ENCODE peak calls at places on chromosomes 1 and 21, in five cellular contexts. B is heart right ventricle, Z is IMR-90, E is progenitor cell of endocrine pancreas, H is WTC11. X is an unnamed sample.

GRCh38 chr1:36885537-36886441 is 148.5 kb downstream of the GRIK3 start:
- DNase-seq in E (no peak), B (no peak), Z (no peak), H (peak; percentile 36), X (no peak)

GRCh38 chr1:75165264-75165663 is 31.1 kb downstream of the LHX8 start:
- DNase-seq in H (no peak), Z (no peak), E (no peak), B (no peak), X (no peak)

GRCh38 chr1:99603699-99604595 is 42.0 kb upstream of the PALMD start:
- DNase-seq in E (no peak), B (no peak), Z (peak; percentile 19), H (no peak), X (no peak)

GRCh38 chr1:8763888-8764287 is 53.6 kb downstream of the RERE start:
- DNase-seq in B (no peak), E (no peak), H (no peak), Z (peak; percentile 9), X (no peak)

GRCh38 chr1:208866351-208866750 is 622.2 kb upstream of the PLXNA2 start:
- DNase-seq in Z (no peak), E (no peak), H (no peak), B (no peak), X (no peak)

GRCh38 chr1:199515261-199515660 is 512.2 kb upstream of the NR5A2 start:
- DNase-seq in Z (no peak), H (no peak), B (no peak), E (no peak), X (no peak)

GRCh38 chr1:27650527-27651175 is 15.7 kb upstream of the FGR start:
- DNase-seq in B (no peak), E (no peak), H (no peak), Z (peak; percentile 70), X (no peak)

GRCh38 chr1:184866991-184867788 is 107.1 kb downstream of the NIBAN1 start:
- DNase-seq in B (no peak), Z (peak; percentile 96), H (no peak), E (no peak), X (no peak)

GRCh38 chr1:203667616-203668015 is 41.0 kb downstream of the ATP2B4 start:
- DNase-seq in Z (no peak), H (no peak), B (no peak), E (no peak), X (no peak)

GRCh38 chr1:118773656-118774055 is 214.5 kb downstream of the TBX15 start:
- DNase-seq in B (no peak), H (no peak), Z (no peak), E (no peak), X (no peak)

GRCh38 chr1:213773975-213774374 is 213.8 kb upstream of the PROX1 start:
- DNase-seq in Z (no peak), B (no peak), H (no peak), E (no peak), X (no peak)

GRCh38 chr21:42737969-42738590 is 84.7 kb downstream of the PDE9A start:
- DNase-seq in B (peak; percentile 50), H (no peak), E (no peak), Z (no peak), X (peak; percentile 51)

GRCh38 chr1:38005195-38006007 is at the start of gene FHL3:
- DNase-seq in B (peak; percentile 80), H (peak; percentile 84), E (peak; percentile 43), Z (peak; percentile 33), X (no peak)

GRCh38 chr1:8409107-8409506 is 91.2 kb downstream of the SLC45A1 start:
- DNase-seq in B (no peak), Z (peak; percentile 81), H (no peak), E (no peak), X (no peak)

GRCh38 chr1:14782741-14783591 is 184.5 kb downstream of the KAZN start:
- DNase-seq in E (no peak), B (no peak), H (no peak), Z (no peak), X (no peak)

GRCh38 chr21:33751120-33751519 is 108.8 kb downstream of the ITSN1 start:
- DNase-seq in E (no peak), Z (peak; percentile 19), B (no peak), H (no peak), X (no peak)

GRCh38 chr1:59186656-59187055 is 110.2 kb upstream of the FGGY start:
- DNase-seq in E (no peak), Z (peak; percentile 79), B (no peak), H (no peak), X (no peak)

GRCh38 chr1:111289371-111289770 is 1.3 kb upstream of the CHIA start:
- DNase-seq in Z (no peak), H (no peak), B (no peak), E (no peak), X (no peak)

GRCh38 chr21:40841524-40842196 is 5.3 kb downstream of the DSCAM start:
- DNase-seq in B (peak; percentile 42), E (peak; percentile 69), H (peak; percentile 78), Z (no peak), X (no peak)

GRCh38 chr21:45886610-45887026 is 95.0 kb upstream of the COL6A1 start:
- DNase-seq in B (no peak), Z (no peak), H (no peak), E (no peak), X (no peak)

DNA sequence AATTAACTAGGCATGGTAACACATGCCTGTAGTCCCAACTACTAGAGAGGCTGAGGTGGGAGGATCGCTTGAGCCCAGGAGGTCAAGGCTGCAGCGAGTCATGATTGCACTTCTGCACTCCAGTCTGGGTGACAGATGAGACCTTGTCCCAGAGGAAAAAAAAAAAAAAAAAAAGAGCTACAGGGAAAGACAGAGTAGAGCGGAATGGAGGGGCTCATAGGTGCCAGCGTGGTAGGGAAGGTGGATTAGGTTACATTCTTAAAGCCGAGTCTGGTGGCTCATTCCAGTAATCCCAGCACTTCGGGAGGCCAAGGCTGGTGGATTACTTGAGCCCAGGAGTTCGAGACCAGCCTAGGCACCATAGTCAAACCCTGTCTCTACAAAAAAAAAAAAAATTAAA is 20.9 kb upstream of the PADI6 start:
- DNase-seq in Z (no peak), E (no peak), H (no peak), B (no peak), X (no peak)
- TF ChIP-seq CTCF in Z (no peak), E (no peak), H (no peak), B (no peak), X (no peak)

GRCh38 chr1:205205055-205205454 is 6.4 kb downstream of the DSTYK start:
- DNase-seq in Z (no peak), B (no peak), H (no peak), E (no peak), X (no peak)

GRCh38 chr1:205199931-205200299 is 11.6 kb downstream of the DSTYK start:
- DNase-seq in H (no peak), Z (no peak), B (no peak), E (no peak), X (no peak)

GRCh38 chr1:205204552-205204951 is 7.0 kb downstream of the DSTYK start:
- DNase-seq in H (no peak), Z (peak; percentile 54), E (no peak), B (no peak), X (no peak)

GRCh38 chr1:205199090-205199930 is 12.2 kb downstream of the DSTYK start:
- DNase-seq in Z (peak; percentile 70), B (no peak), H (no peak), E (no peak), X (no peak)
- TF ChIP-seq CTCF in Z (no peak), B (no peak), H (no peak), E (no peak), X (no peak)

DNA sequence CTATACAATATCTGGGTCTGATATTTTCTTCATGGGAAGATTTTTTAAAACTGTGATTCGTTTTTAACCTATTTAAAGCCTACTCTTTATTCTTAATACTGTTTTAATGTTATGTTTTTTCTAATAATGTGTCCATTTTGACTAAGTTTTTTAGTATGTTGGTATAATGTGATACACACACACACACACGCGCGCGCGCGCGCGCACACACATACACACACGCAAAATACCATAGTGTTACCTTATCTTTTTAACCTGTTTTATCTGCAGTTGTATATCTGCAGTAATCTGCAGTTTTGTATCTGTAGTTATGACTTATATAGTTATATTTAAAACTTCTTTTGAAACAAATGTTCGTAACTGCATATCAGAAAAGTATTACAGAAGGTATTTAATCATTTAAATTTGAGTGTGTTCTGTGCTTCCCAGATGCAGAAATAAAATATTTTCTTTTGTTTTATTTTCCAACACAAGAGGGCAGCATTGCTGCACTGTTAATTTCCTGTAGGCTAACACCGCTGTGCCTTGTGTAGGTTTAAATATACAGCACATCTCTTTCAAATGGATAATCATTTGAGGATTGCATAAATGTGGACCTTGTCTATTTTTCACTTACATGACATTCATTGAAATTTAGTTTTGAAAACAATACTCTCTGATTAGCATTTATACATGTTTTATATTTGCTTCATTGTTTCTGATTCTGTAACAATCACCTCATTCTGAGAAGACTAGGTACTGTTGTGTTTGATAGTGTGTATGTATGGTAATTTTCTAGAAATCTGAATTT is 166.1 kb downstream of the PDE4B start:
- DNase-seq in E (no peak), B (no peak), Z (peak; percentile 60), H (no peak), X (no peak)
- TF ChIP-seq CTCF in E (peak; percentile 91), B (peak; percentile 72), Z (peak; percentile 84), H (peak; percentile 66), X (peak; percentile 80)

GRCh38 chr1:79069828-79070227 is 63.3 kb upstream of the ADGRL4 start:
- DNase-seq in E (no peak), H (no peak), B (no peak), Z (no peak), X (no peak)
- TF ChIP-seq CTCF in E (peak; percentile 30), H (no peak), B (no peak), Z (no peak), X (no peak)

GRCh38 chr1:32464716-32465540 is at the start of gene ZBTB8B:
- DNase-seq in H (peak; percentile 98), Z (peak; percentile 41), B (peak; percentile 72), E (peak; percentile 95), X (peak; percentile 75)
- TF ChIP-seq CTCF in H (peak; percentile 15), Z (no peak), B (peak; percentile 10), E (no peak), X (no peak)

DNA sequence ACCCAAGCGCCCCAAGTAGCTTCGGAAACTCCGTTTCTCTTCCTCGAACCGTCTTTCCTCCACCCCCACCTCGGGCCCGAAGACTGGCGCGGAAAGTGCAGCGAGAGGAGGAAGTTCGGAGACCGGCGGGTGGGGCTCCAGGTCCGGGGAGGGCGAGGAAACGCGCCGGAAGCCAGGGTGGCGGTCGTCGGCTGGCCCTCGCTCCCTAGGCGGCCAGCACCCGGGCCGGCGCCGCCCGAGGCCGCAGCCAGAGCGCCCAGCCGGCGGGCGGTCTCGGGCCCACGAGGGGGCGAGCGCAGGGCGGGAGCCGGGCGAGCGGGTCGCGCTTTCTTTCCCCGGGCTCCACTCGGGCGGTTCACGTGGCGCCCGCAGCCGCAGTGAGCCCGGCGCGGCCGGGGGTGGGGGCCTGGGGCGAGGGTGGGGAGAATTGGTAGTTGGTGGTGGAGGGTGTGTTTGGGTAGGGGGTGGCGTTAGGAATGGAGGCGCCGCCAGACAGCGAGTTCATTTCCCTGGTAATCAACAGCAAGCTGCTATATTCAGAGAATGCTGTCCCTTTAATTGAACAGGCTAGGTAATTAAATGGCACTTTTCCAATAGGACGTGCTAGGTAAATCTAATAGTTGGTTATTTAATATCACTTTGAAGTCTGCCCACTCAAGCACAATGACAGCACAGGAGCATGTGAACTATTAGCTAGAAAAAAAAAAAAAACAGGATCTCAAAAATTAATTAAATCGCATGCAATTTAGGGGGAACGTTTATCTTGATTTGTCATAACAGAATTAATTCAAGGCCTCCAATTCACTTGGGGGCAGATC is 6.7 kb downstream of the LMO4 start:
- DNase-seq in H (peak; percentile 60), B (peak; percentile 80), E (peak; percentile 52), Z (peak; percentile 35), X (peak; percentile 62)
- TF ChIP-seq CTCF in H (no peak), B (no peak), E (peak; percentile 64), Z (peak; percentile 45), X (no peak)

X was measured in breast epithelium.